ENCODE peak calls at places on chromosomes 5 and 9, in four cellular contexts. Q is A172; G is naive thymus-derived CD8-positive, alpha-beta T cell; O is activated naive CD8-positive, alpha-beta T cell treated with anti-CD3 and anti-CD28 coated beads for 36 hours. J is an unnamed sample.

GRCh38 chr5:76733049-76733417 is 17.1 kb downstream of the F2R start:
- DNase-seq in O (no peak), G (peak; percentile 4), Q (no peak), J (no peak)

GRCh38 chr9:85420750-85421149 is 321.0 kb downstream of the AGTPBP1 start:
- DNase-seq in G (no peak), O (no peak), Q (no peak), J (no peak)

GRCh38 chr5:51383494-51384081 is 340 bp downstream of the ISL1 start:
- DNase-seq in Q (no peak), G (no peak), O (no peak), J (no peak)

GRCh38 chr9:21555911-21556310 is 73.8 kb upstream of the IFNE start:
- DNase-seq in Q (no peak), O (no peak), G (no peak), J (no peak)

GRCh38 chr9:137694962-137695875 is 76.4 kb downstream of the EHMT1 start:
- DNase-seq in O (no peak), Q (no peak), G (no peak), J (no peak)

GRCh38 chr9:135296783-135297715 is 182.5 kb upstream of the PPP1R26 start:
- DNase-seq in Q (no peak), O (no peak), G (no peak), J (no peak)

GRCh38 chr5:132457371-132458225 is 33.0 kb downstream of the IRF1 start:
- DNase-seq in Q (no peak), G (peak; percentile 65), O (peak; percentile 45), J (no peak)

GRCh38 chr5:113235884-113236283 is 198.9 kb downstream of the TSSK1B start:
- DNase-seq in G (no peak), Q (no peak), O (no peak), J (no peak)

GRCh38 chr5:138274189-138274853 is at the start of gene GFRA3:
- DNase-seq in G (no peak), Q (no peak), O (peak; percentile 39), J (no peak)

GRCh38 chr5:56003633-56004032 is 8.9 kb upstream of the IL6ST start:
- DNase-seq in Q (no peak), O (no peak), G (no peak), J (no peak)

GRCh38 chr9:37187269-37187668 is 66.9 kb downstream of the ZCCHC7 start:
- DNase-seq in O (peak; percentile 9), Q (no peak), G (no peak), J (no peak)

GRCh38 chr5:124920909-124921666 is 174.6 kb upstream of the ZNF608 start:
- DNase-seq in G (no peak), O (no peak), Q (no peak), J (no peak)

GRCh38 chr9:20552874-20553624 is 69.2 kb downstream of the MLLT3 start:
- DNase-seq in Q (no peak), O (no peak), G (no peak), J (no peak)

GRCh38 chr9:134188421-134189166 is 24.2 kb upstream of the RNU6ATAC start:
- DNase-seq in Q (no peak), G (no peak), O (no peak), J (no peak)

GRCh38 chr9:36922548-36922947 is 111.5 kb downstream of the PAX5 start:
- DNase-seq in Q (peak; percentile 72), O (no peak), G (no peak), J (no peak)

GRCh38 chr9:109861499-109861898 is 81.5 kb downstream of the PALM2AKAP2 start:
- DNase-seq in O (no peak), G (no peak), Q (no peak), J (no peak)

GRCh38 chr5:123421773-123422172 is 1.4 kb downstream of the CEP120 start:
- DNase-seq in G (no peak), O (no peak), Q (no peak), J (no peak)

GRCh38 chr9:126440938-126441337 is 114.3 kb downstream of the MVB12B start:
- DNase-seq in G (no peak), O (no peak), Q (no peak), J (no peak)

GRCh38 chr5:67537439-67538342 is 341.1 kb upstream of the CD180 start:
- DNase-seq in G (no peak), Q (peak; percentile 20), O (no peak), J (no peak)

GRCh38 chr5:31954091-31954490 is 220.0 kb downstream of the GOLPH3 start:
- DNase-seq in O (no peak), G (no peak), Q (no peak), J (no peak)

GRCh38 chr9:121298016-121298538 is 30.1 kb downstream of the GSN start:
- DNase-seq in O (no peak), G (no peak), Q (no peak), J (no peak)

GRCh38 chr5:121426153-121426552 is 425.5 kb upstream of the FTMT start:
- DNase-seq in Q (no peak), O (no peak), G (no peak), J (no peak)

GRCh38 chr5:3209918-3210317 is 385.7 kb upstream of the IRX1 start:
- DNase-seq in Q (no peak), G (no peak), O (no peak), J (no peak)

GRCh38 chr5:82858453-82859043 is 218.6 kb downstream of the TMEM167A start:
- DNase-seq in O (no peak), G (no peak), Q (no peak), J (no peak)

GRCh38 chr5:132260051-132260450 is 2.6 kb downstream of the PDLIM4 start:
- DNase-seq in Q (peak; percentile 62), G (no peak), O (no peak), J (no peak)

GRCh38 chr5:146832985-146833732 is 45.4 kb downstream of the PPP2R2B start:
- DNase-seq in Q (no peak), O (no peak), G (no peak), J (no peak)

GRCh38 chr5:18333841-18334240 is 699.6 kb downstream of the TAF11L14 start:
- DNase-seq in O (no peak), Q (no peak), G (no peak), J (no peak)

GRCh38 chr5:178114325-178115135 is 1.2 kb downstream of the N4BP3 start:
- DNase-seq in Q (no peak), G (peak; percentile 53), O (peak; percentile 50), J (no peak)

GRCh38 chr9:98971168-98971914 is 27.6 kb downstream of the COL15A1 start:
- DNase-seq in O (no peak), Q (peak; percentile 83), G (no peak), J (no peak)

GRCh38 chr9:104931256-104931655 is 3.3 kb upstream of the ABCA1 start:
- DNase-seq in O (no peak), G (no peak), Q (no peak), J (no peak)